ENCODE peak calls at places on chromosomes 5 and 9, in six cellular contexts. Y is naive thymus-derived CD8-positive, alpha-beta T cell; M is kidney glomerular epithelial cell; T is stimulated activated CD4-positive, alpha-beta T cell treated with anti-CD3 and anti-CD28 coated beads, Interleukin-4, amount 100 ng/mL, for 1 hour; O is Caki2; Q is breast epithelium. P is an unnamed sample.

GRCh38 chr9:79013715-79014610 is 557.8 kb upstream of the TLE4 start:
- DNase-seq in Y (no peak), M (no peak), T (no peak), O (no peak), Q (no peak), P (no peak)

GRCh38 chr9:98097836-98098235 is 21.2 kb downstream of the TRIM14 start:
- DNase-seq in Y (no peak), M (no peak), T (peak), O (no peak), Q (peak), P (no peak)

GRCh38 chr9:136160321-136160938 is 41.8 kb upstream of the TMEM250 start:
- DNase-seq in Y (no peak), M (no peak), T (no peak), O (no peak), Q (no peak), P (no peak)

GRCh38 chr9:113808391-113809191 is 67.5 kb upstream of the ZNF618 start:
- DNase-seq in Y (no peak), M (no peak), T (no peak), O (peak), Q (no peak), P (no peak)

GRCh38 chr5:761206-761771 is 23.2 kb downstream of the ZDHHC11B start:
- DNase-seq in Y (no peak), M (no peak), T (peak), O (no peak), Q (no peak), P (no peak)

GRCh38 chr5:132679717-132680380 is 6.1 kb downstream of the IL4 start:
- DNase-seq in Y (no peak), M (no peak), T (no peak), O (no peak), Q (no peak), P (no peak)

GRCh38 chr9:123761905-123762605 is 167.9 kb downstream of the DENND1A start:
- DNase-seq in Y (no peak), M (peak), T (no peak), O (peak), Q (no peak), P (no peak)

GRCh38 chr5:33827335-33827734 is 64.5 kb downstream of the ADAMTS12 start:
- DNase-seq in Y (no peak), M (no peak), T (no peak), O (no peak), Q (no peak), P (no peak)

GRCh38 chr5:128799945-128800344 is 165.3 kb upstream of the SLC27A6 start:
- DNase-seq in Y (no peak), M (no peak), T (no peak), O (no peak), Q (no peak), P (no peak)

GRCh38 chr9:4680750-4681149 is 1.4 kb downstream of the CDC37L1 start:
- DNase-seq in Y (no peak), M (no peak), T (no peak), O (no peak), Q (no peak), P (no peak)